ENCODE peak calls at places on chromosomes 16 and 17, in ten cellular contexts. One of them, this sample, is unnamed.

GRCh38 chr16:16120382-16121184 is 102.7 kb downstream of the ABCC6 start:
- DNase-seq in fibroblast of pulmonary artery: peak
- DNase-seq in WERI-Rb-1: peak
- DNase-seq in nephron progenitor cell: no peak
- DNase-seq in bronchial epithelial cell: no peak
- DNase-seq in AG09309: no peak
- DNase-seq in transverse colon: peak
- DNase-seq in upper lobe of right lung: peak
- DNase-seq in A549: no peak
- DNase-seq in kidney epithelial cell: no peak
- DNase-seq in this sample: no peak

GRCh38 chr16:86791287-86792074 is 213.1 kb downstream of the FOXL1 start:
- DNase-seq in fibroblast of pulmonary artery: no peak
- DNase-seq in WERI-Rb-1: no peak
- DNase-seq in nephron progenitor cell: no peak
- DNase-seq in bronchial epithelial cell: no peak
- DNase-seq in AG09309: no peak
- DNase-seq in transverse colon: no peak
- DNase-seq in upper lobe of right lung: no peak
- DNase-seq in A549: no peak
- DNase-seq in kidney epithelial cell: no peak
- DNase-seq in this sample: no peak

GRCh38 chr17:29645516-29646051 is 22.9 kb upstream of the CORO6 start:
- DNase-seq in fibroblast of pulmonary artery: peak
- DNase-seq in WERI-Rb-1: no peak
- DNase-seq in nephron progenitor cell: no peak
- DNase-seq in bronchial epithelial cell: peak
- DNase-seq in AG09309: peak
- DNase-seq in transverse colon: peak
- DNase-seq in upper lobe of right lung: peak
- DNase-seq in A549: no peak
- DNase-seq in kidney epithelial cell: no peak
- DNase-seq in this sample: peak

GRCh38 chr16:56708418-56708817 is 21.5 kb upstream of the NUP93 start:
- DNase-seq in fibroblast of pulmonary artery: no peak
- DNase-seq in WERI-Rb-1: no peak
- DNase-seq in nephron progenitor cell: no peak
- DNase-seq in bronchial epithelial cell: no peak
- DNase-seq in AG09309: no peak
- DNase-seq in transverse colon: no peak
- DNase-seq in upper lobe of right lung: no peak
- DNase-seq in A549: no peak
- DNase-seq in kidney epithelial cell: no peak
- DNase-seq in this sample: no peak

GRCh38 chr17:54007855-54008254 is 185.1 kb downstream of the KIF2B start:
- DNase-seq in fibroblast of pulmonary artery: no peak
- DNase-seq in WERI-Rb-1: peak
- DNase-seq in nephron progenitor cell: no peak
- DNase-seq in bronchial epithelial cell: no peak
- DNase-seq in AG09309: no peak
- DNase-seq in transverse colon: no peak
- DNase-seq in upper lobe of right lung: no peak
- DNase-seq in A549: no peak
- DNase-seq in kidney epithelial cell: no peak
- DNase-seq in this sample: no peak

GRCh38 chr16:58419241-58420012 is 27.2 kb downstream of the GINS3 start:
- DNase-seq in fibroblast of pulmonary artery: no peak
- DNase-seq in WERI-Rb-1: no peak
- DNase-seq in nephron progenitor cell: no peak
- DNase-seq in bronchial epithelial cell: no peak
- DNase-seq in AG09309: no peak
- DNase-seq in transverse colon: no peak
- DNase-seq in upper lobe of right lung: peak
- DNase-seq in A549: no peak
- DNase-seq in kidney epithelial cell: no peak
- DNase-seq in this sample: no peak

GRCh38 chr16:7482028-7482427 is 149.4 kb downstream of the RBFOX1 start:
- DNase-seq in fibroblast of pulmonary artery: no peak
- DNase-seq in WERI-Rb-1: no peak
- DNase-seq in nephron progenitor cell: no peak
- DNase-seq in bronchial epithelial cell: no peak
- DNase-seq in AG09309: no peak
- DNase-seq in transverse colon: no peak
- DNase-seq in upper lobe of right lung: no peak
- DNase-seq in A549: no peak
- DNase-seq in kidney epithelial cell: no peak
- DNase-seq in this sample: no peak

GRCh38 chr17:79854080-79854861 is 15.0 kb upstream of the CBX4 start:
- DNase-seq in fibroblast of pulmonary artery: no peak
- DNase-seq in WERI-Rb-1: no peak
- DNase-seq in nephron progenitor cell: no peak
- DNase-seq in bronchial epithelial cell: no peak
- DNase-seq in AG09309: no peak
- DNase-seq in transverse colon: no peak
- DNase-seq in upper lobe of right lung: no peak
- DNase-seq in A549: no peak
- DNase-seq in kidney epithelial cell: no peak
- DNase-seq in this sample: no peak

GRCh38 chr16:78976212-78976611 is 624.3 kb downstream of the MAF start:
- DNase-seq in fibroblast of pulmonary artery: no peak
- DNase-seq in WERI-Rb-1: no peak
- DNase-seq in nephron progenitor cell: no peak
- DNase-seq in bronchial epithelial cell: no peak
- DNase-seq in AG09309: no peak
- DNase-seq in transverse colon: no peak
- DNase-seq in upper lobe of right lung: no peak
- DNase-seq in A549: no peak
- DNase-seq in kidney epithelial cell: no peak
- DNase-seq in this sample: no peak

GRCh38 chr16:87471278-87472141 is 21.3 kb downstream of the ZCCHC14 start:
- DNase-seq in fibroblast of pulmonary artery: no peak
- DNase-seq in WERI-Rb-1: no peak
- DNase-seq in nephron progenitor cell: peak
- DNase-seq in bronchial epithelial cell: no peak
- DNase-seq in AG09309: no peak
- DNase-seq in transverse colon: no peak
- DNase-seq in upper lobe of right lung: no peak
- DNase-seq in A549: no peak
- DNase-seq in kidney epithelial cell: no peak
- DNase-seq in this sample: no peak

GRCh38 chr16:87720411-87720810 is 45.4 kb downstream of the KLHDC4 start:
- DNase-seq in fibroblast of pulmonary artery: no peak
- DNase-seq in WERI-Rb-1: no peak
- DNase-seq in nephron progenitor cell: no peak
- DNase-seq in bronchial epithelial cell: no peak
- DNase-seq in AG09309: no peak
- DNase-seq in transverse colon: no peak
- DNase-seq in upper lobe of right lung: no peak
- DNase-seq in A549: no peak
- DNase-seq in kidney epithelial cell: no peak
- DNase-seq in this sample: no peak

GRCh38 chr16:72468582-72468981 is 296.6 kb upstream of the PMFBP1 start:
- DNase-seq in fibroblast of pulmonary artery: peak
- DNase-seq in WERI-Rb-1: no peak
- DNase-seq in nephron progenitor cell: no peak
- DNase-seq in bronchial epithelial cell: no peak
- DNase-seq in AG09309: no peak
- DNase-seq in transverse colon: no peak
- DNase-seq in upper lobe of right lung: no peak
- DNase-seq in A549: no peak
- DNase-seq in kidney epithelial cell: no peak
- DNase-seq in this sample: no peak

GRCh38 chr16:1688807-1689560 is 10.9 kb downstream of the JPT2 start:
- DNase-seq in fibroblast of pulmonary artery: peak
- DNase-seq in WERI-Rb-1: no peak
- DNase-seq in nephron progenitor cell: no peak
- DNase-seq in bronchial epithelial cell: peak
- DNase-seq in AG09309: no peak
- DNase-seq in transverse colon: no peak
- DNase-seq in upper lobe of right lung: peak
- DNase-seq in A549: peak
- DNase-seq in kidney epithelial cell: peak
- DNase-seq in this sample: peak

GRCh38 chr17:58337600-58338453 is 9.2 kb upstream of the TSPOAP1 start:
- DNase-seq in fibroblast of pulmonary artery: peak
- DNase-seq in WERI-Rb-1: peak
- DNase-seq in nephron progenitor cell: peak
- DNase-seq in bronchial epithelial cell: peak
- DNase-seq in AG09309: peak
- DNase-seq in transverse colon: peak
- DNase-seq in upper lobe of right lung: peak
- DNase-seq in A549: no peak
- DNase-seq in kidney epithelial cell: peak
- DNase-seq in this sample: peak

DNA sequence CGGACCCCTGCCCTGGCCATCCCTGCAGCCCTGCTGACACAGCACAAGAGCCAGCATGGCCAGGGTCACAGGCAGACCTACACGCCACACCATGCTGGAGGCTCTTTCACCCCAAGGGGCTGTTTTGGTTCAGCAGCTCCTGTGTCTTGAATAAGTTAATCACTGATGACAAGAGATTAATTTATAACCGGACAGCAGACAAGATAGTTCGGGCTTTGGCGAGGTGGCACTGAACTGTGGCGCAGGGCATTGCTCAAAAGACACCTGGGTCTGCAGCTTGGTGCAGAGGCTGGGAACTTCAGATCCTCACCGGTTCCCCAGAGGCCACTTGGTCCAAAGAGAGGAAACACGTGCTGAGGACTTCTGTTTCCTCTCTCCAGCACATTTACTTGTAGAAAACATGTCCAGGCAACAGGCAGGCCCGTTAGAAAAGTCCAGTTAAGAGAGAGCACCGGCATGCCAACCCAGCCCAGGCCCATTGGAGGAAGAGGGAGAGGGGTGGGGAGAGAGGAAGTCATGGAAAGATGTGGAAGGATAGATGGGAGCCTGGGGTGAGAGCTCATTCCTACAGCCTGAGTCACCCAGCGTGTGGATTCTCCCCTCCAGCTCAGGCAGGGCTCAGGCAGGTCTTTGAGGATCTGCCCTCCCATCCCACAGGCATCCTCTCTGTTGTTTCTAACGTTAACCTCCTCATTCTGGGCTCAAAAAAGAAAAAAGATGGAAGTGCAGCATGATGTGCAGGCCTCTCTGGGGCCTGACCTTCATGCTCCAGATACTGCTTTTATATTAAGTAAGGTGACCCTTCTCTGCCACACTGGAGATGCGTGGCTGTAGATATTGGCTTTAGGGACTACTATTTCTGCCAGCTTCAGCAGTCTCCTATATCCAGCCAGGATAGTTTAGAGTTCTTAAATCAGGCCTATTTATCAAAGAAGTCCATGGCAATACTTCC is 80.0 kb upstream of the HNF1B start:
- DNase-seq in fibroblast of pulmonary artery: peak
- DNase-seq in WERI-Rb-1: no peak
- DNase-seq in nephron progenitor cell: no peak
- DNase-seq in bronchial epithelial cell: peak
- DNase-seq in AG09309: no peak
- DNase-seq in transverse colon: no peak
- DNase-seq in upper lobe of right lung: no peak
- DNase-seq in A549: peak
- DNase-seq in kidney epithelial cell: peak
- DNase-seq in this sample: peak
- TF ChIP-seq CTCF in fibroblast of pulmonary artery: no peak
- TF ChIP-seq CTCF in WERI-Rb-1: no peak
- TF ChIP-seq CTCF in nephron progenitor cell: no peak
- TF ChIP-seq CTCF in bronchial epithelial cell: no peak
- TF ChIP-seq CTCF in AG09309: no peak
- TF ChIP-seq CTCF in transverse colon: no peak
- TF ChIP-seq CTCF in upper lobe of right lung: no peak
- TF ChIP-seq CTCF in A549: no peak
- TF ChIP-seq CTCF in kidney epithelial cell: no peak
- TF ChIP-seq CTCF in this sample: no peak

DNA sequence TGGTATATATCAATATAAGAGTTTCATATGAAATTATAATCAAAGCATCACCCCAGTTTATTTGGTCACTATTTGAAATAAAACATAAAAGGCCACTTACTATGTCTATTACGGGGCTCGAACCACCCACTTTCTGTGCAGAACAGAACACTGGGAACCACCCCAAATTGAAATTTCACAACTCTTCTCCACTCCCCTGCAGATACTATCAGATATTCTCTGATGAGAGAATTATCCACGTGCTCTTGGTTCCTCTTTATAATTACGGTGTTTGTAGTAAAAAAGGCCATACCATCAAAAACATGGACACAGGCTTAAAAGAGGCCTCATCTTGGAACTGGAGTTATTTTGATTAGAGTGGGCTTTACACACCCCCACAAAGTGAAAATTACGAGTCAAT is 82.8 kb downstream of the WDR59 start:
- DNase-seq in fibroblast of pulmonary artery: no peak
- DNase-seq in WERI-Rb-1: no peak
- DNase-seq in nephron progenitor cell: no peak
- DNase-seq in bronchial epithelial cell: no peak
- DNase-seq in AG09309: no peak
- DNase-seq in transverse colon: no peak
- DNase-seq in upper lobe of right lung: no peak
- DNase-seq in A549: no peak
- DNase-seq in kidney epithelial cell: no peak
- DNase-seq in this sample: no peak
- TF ChIP-seq CTCF in fibroblast of pulmonary artery: no peak
- TF ChIP-seq CTCF in WERI-Rb-1: no peak
- TF ChIP-seq CTCF in nephron progenitor cell: no peak
- TF ChIP-seq CTCF in bronchial epithelial cell: no peak
- TF ChIP-seq CTCF in AG09309: no peak
- TF ChIP-seq CTCF in transverse colon: no peak
- TF ChIP-seq CTCF in upper lobe of right lung: no peak
- TF ChIP-seq CTCF in A549: no peak
- TF ChIP-seq CTCF in kidney epithelial cell: no peak
- TF ChIP-seq CTCF in this sample: no peak

GRCh38 chr17:81176656-81177055 is 10.6 kb upstream of the AATK start:
- DNase-seq in fibroblast of pulmonary artery: no peak
- DNase-seq in WERI-Rb-1: no peak
- DNase-seq in nephron progenitor cell: no peak
- DNase-seq in bronchial epithelial cell: peak
- DNase-seq in AG09309: no peak
- DNase-seq in transverse colon: no peak
- DNase-seq in upper lobe of right lung: no peak
- DNase-seq in A549: no peak
- DNase-seq in kidney epithelial cell: no peak
- DNase-seq in this sample: no peak
- TF ChIP-seq CTCF in fibroblast of pulmonary artery: no peak
- TF ChIP-seq CTCF in WERI-Rb-1: no peak
- TF ChIP-seq CTCF in nephron progenitor cell: no peak
- TF ChIP-seq CTCF in bronchial epithelial cell: no peak
- TF ChIP-seq CTCF in AG09309: no peak
- TF ChIP-seq CTCF in transverse colon: no peak
- TF ChIP-seq CTCF in upper lobe of right lung: peak
- TF ChIP-seq CTCF in A549: no peak
- TF ChIP-seq CTCF in kidney epithelial cell: no peak
- TF ChIP-seq CTCF in this sample: no peak

GRCh38 chr17:21039839-21040575 is 2.8 kb downstream of the USP22 start:
- DNase-seq in fibroblast of pulmonary artery: peak
- DNase-seq in WERI-Rb-1: peak
- DNase-seq in nephron progenitor cell: no peak
- DNase-seq in bronchial epithelial cell: peak
- DNase-seq in AG09309: no peak
- DNase-seq in transverse colon: no peak
- DNase-seq in upper lobe of right lung: no peak
- DNase-seq in A549: peak
- DNase-seq in kidney epithelial cell: no peak
- DNase-seq in this sample: peak
- TF ChIP-seq CTCF in fibroblast of pulmonary artery: peak
- TF ChIP-seq CTCF in WERI-Rb-1: peak
- TF ChIP-seq CTCF in nephron progenitor cell: no peak
- TF ChIP-seq CTCF in bronchial epithelial cell: peak
- TF ChIP-seq CTCF in AG09309: peak
- TF ChIP-seq CTCF in transverse colon: peak
- TF ChIP-seq CTCF in upper lobe of right lung: peak
- TF ChIP-seq CTCF in A549: peak
- TF ChIP-seq CTCF in kidney epithelial cell: peak
- TF ChIP-seq CTCF in this sample: peak

This sample was measured in MCF 10A.